ENCODE peak calls at places on chromosomes 7 and 10, in four cellular contexts. X, W, O and I are unnamed samples.

GRCh38 chr7:71322201-71322600 is 190.3 kb downstream of the GALNT17 start:
- DNase-seq in X (no peak), W (no peak), O (no peak), I (no peak)

GRCh38 chr7:143934526-143935340 is at the start of gene OR2F2:
- DNase-seq in X (no peak), W (no peak), O (no peak), I (no peak)

GRCh38 chr7:29977926-29978652 is 11.5 kb downstream of the SCRN1 start:
- DNase-seq in X (no peak), W (no peak), O (no peak), I (no peak)

GRCh38 chr7:150845471-150845870 is 6.8 kb upstream of the AOC1 start:
- DNase-seq in X (no peak), W (peak), O (no peak), I (peak)

GRCh38 chr7:155951554-155952158 is 139.4 kb upstream of the SHH start:
- DNase-seq in X (no peak), W (no peak), O (no peak), I (peak)

GRCh38 chr7:67842571-67842970 is 845.9 kb downstream of the TYW1 start:
- DNase-seq in X (no peak), W (no peak), O (no peak), I (no peak)

GRCh38 chr7:98569606-98570337 is 47.3 kb upstream of the NPTX2 start:
- DNase-seq in X (no peak), W (peak), O (no peak), I (peak)

GRCh38 chr10:54559498-54559897 is 241.5 kb downstream of the PCDH15 start:
- DNase-seq in X (no peak), W (no peak), O (no peak), I (no peak)

GRCh38 chr7:134022512-134022911 is 104.6 kb upstream of the LRGUK start:
- DNase-seq in X (no peak), W (no peak), O (no peak), I (no peak)

GRCh38 chr10:113802997-113803396 is 50.9 kb downstream of the DCLRE1A start:
- DNase-seq in X (no peak), W (no peak), O (no peak), I (no peak)

GRCh38 chr10:97575101-97575668 is 2.6 kb downstream of the ANKRD2 start:
- DNase-seq in X (no peak), W (no peak), O (no peak), I (no peak)

GRCh38 chr7:117086788-117087187 is 133.5 kb downstream of the ST7 start:
- DNase-seq in X (no peak), W (no peak), O (no peak), I (no peak)